ENCODE peak calls at places on chromosomes 7 and 10, in seven cellular contexts. One of them, this sample, is unnamed.

GRCh38 chr7:46178685-46179084 is 257.6 kb upstream of the IGFBP3 start:
- DNase-seq in HCT116: no peak
- DNase-seq in keratinocyte: no peak
- DNase-seq in GM23248: peak; percentile 84
- DNase-seq in PC-3: peak; percentile 27
- DNase-seq in HepG2: no peak
- DNase-seq in neural progenitor cell: no peak
- DNase-seq in this sample: peak; percentile 71

GRCh38 chr7:41436139-41436538 is 266.8 kb downstream of the INHBA start:
- DNase-seq in HCT116: no peak
- DNase-seq in keratinocyte: peak; percentile 62
- DNase-seq in GM23248: no peak
- DNase-seq in PC-3: peak; percentile 63
- DNase-seq in HepG2: no peak
- DNase-seq in neural progenitor cell: no peak
- DNase-seq in this sample: no peak

GRCh38 chr10:99630439-99630838 is 10.2 kb upstream of the SLC25A28 start:
- DNase-seq in HCT116: peak; percentile 26
- DNase-seq in keratinocyte: no peak
- DNase-seq in GM23248: peak; percentile 81
- DNase-seq in PC-3: peak; percentile 53
- DNase-seq in HepG2: peak; percentile 55
- DNase-seq in neural progenitor cell: peak; percentile 14
- DNase-seq in this sample: peak; percentile 42

GRCh38 chr7:127486654-127487053 is 94.1 kb upstream of the ZNF800 start:
- DNase-seq in HCT116: no peak
- DNase-seq in keratinocyte: no peak
- DNase-seq in GM23248: peak; percentile 18
- DNase-seq in PC-3: peak; percentile 54
- DNase-seq in HepG2: no peak
- DNase-seq in neural progenitor cell: peak; percentile 4
- DNase-seq in this sample: no peak

GRCh38 chr10:27485986-27486385 is 18.1 kb upstream of the RAB18 start:
- DNase-seq in HCT116: no peak
- DNase-seq in keratinocyte: no peak
- DNase-seq in GM23248: no peak
- DNase-seq in PC-3: no peak
- DNase-seq in HepG2: no peak
- DNase-seq in neural progenitor cell: no peak
- DNase-seq in this sample: no peak

GRCh38 chr10:5913736-5914135 is 23.7 kb downstream of the FBH1 start:
- DNase-seq in HCT116: no peak
- DNase-seq in keratinocyte: no peak
- DNase-seq in GM23248: no peak
- DNase-seq in PC-3: no peak
- DNase-seq in HepG2: no peak
- DNase-seq in neural progenitor cell: no peak
- DNase-seq in this sample: no peak

GRCh38 chr7:121938429-121938996 is 65.6 kb downstream of the PTPRZ1 start:
- DNase-seq in HCT116: no peak
- DNase-seq in keratinocyte: no peak
- DNase-seq in GM23248: no peak
- DNase-seq in PC-3: no peak
- DNase-seq in HepG2: no peak
- DNase-seq in neural progenitor cell: no peak
- DNase-seq in this sample: no peak

GRCh38 chr7:37352974-37353948 is 95.4 kb downstream of the ELMO1 start:
- DNase-seq in HCT116: peak; percentile 15
- DNase-seq in keratinocyte: no peak
- DNase-seq in GM23248: no peak
- DNase-seq in PC-3: peak; percentile 8
- DNase-seq in HepG2: no peak
- DNase-seq in neural progenitor cell: peak; percentile 31
- DNase-seq in this sample: no peak

GRCh38 chr7:99563650-99564049 is 5.2 kb downstream of the ZNF655 start:
- DNase-seq in HCT116: no peak
- DNase-seq in keratinocyte: no peak
- DNase-seq in GM23248: peak; percentile 90
- DNase-seq in PC-3: peak; percentile 73
- DNase-seq in HepG2: no peak
- DNase-seq in neural progenitor cell: no peak
- DNase-seq in this sample: peak; percentile 81

GRCh38 chr7:99561735-99562051 is 3.3 kb downstream of the ZNF655 start:
- DNase-seq in HCT116: no peak
- DNase-seq in keratinocyte: no peak
- DNase-seq in GM23248: no peak
- DNase-seq in PC-3: no peak
- DNase-seq in HepG2: no peak
- DNase-seq in neural progenitor cell: no peak
- DNase-seq in this sample: no peak

GRCh38 chr7:99560834-99561734 is 2.6 kb downstream of the ZNF655 start:
- DNase-seq in HCT116: no peak
- DNase-seq in keratinocyte: peak; percentile 72
- DNase-seq in GM23248: no peak
- DNase-seq in PC-3: no peak
- DNase-seq in HepG2: no peak
- DNase-seq in neural progenitor cell: no peak
- DNase-seq in this sample: no peak

GRCh38 chr7:99562114-99562784 is 3.8 kb downstream of the ZNF655 start:
- DNase-seq in HCT116: no peak
- DNase-seq in keratinocyte: no peak
- DNase-seq in GM23248: peak; percentile 15
- DNase-seq in PC-3: no peak
- DNase-seq in HepG2: no peak
- DNase-seq in neural progenitor cell: no peak
- DNase-seq in this sample: no peak

GRCh38 chr7:99562832-99563231 is 4.4 kb downstream of the ZNF655 start:
- DNase-seq in HCT116: peak; percentile 96
- DNase-seq in keratinocyte: peak; percentile 94
- DNase-seq in GM23248: peak; percentile 99
- DNase-seq in PC-3: peak; percentile 97
- DNase-seq in HepG2: peak; percentile 67
- DNase-seq in neural progenitor cell: no peak
- DNase-seq in this sample: peak; percentile 99
- H3K4me2 ChIP-seq in HCT116: peak overlapping the region; percentile 79
- H3K4me2 ChIP-seq in keratinocyte: peak overlapping the region; percentile 93
- H3K4me2 ChIP-seq in GM23248: peak overlapping the region; percentile 83
- H3K4me2 ChIP-seq in PC-3: peak overlapping the region; percentile 80
- H3K4me2 ChIP-seq in HepG2: no peak overlapping the region
- H3K4me2 ChIP-seq in neural progenitor cell: no peak overlapping the region
- H3K4me2 ChIP-seq in this sample: peak overlapping the region; percentile 80

DNA sequence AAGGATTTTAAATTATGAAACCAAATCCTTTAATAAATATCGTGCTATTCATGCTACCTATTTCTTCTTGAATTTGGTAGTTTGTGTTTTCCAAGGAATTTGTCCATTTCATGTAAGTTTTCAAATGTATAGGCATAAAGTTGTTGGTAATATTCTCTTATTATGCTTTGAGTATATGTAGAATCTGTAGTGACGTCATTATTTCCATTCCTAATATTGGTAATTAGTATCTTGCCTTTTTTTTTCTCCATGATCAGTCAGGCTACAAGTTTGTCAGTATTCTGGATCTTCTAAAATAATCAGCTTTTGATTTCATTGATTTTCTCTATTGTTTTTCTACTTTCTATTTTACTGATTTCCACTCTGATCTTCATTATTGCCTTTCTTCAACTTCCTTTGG is 156.6 kb upstream of the HDAC9 start:
- DNase-seq in HCT116: no peak
- DNase-seq in keratinocyte: no peak
- DNase-seq in GM23248: no peak
- DNase-seq in PC-3: no peak
- DNase-seq in HepG2: no peak
- DNase-seq in neural progenitor cell: no peak
- DNase-seq in this sample: no peak
- H3K27ac ChIP-seq in HCT116: no peak overlapping the region
- H3K27ac ChIP-seq in keratinocyte: no peak overlapping the region
- H3K27ac ChIP-seq in GM23248: no peak overlapping the region
- H3K27ac ChIP-seq in PC-3: no peak overlapping the region
- H3K27ac ChIP-seq in HepG2: no peak overlapping the region
- H3K27ac ChIP-seq in neural progenitor cell: no peak overlapping the region
- H3K27ac ChIP-seq in this sample: no peak overlapping the region

GRCh38 chr10:17023386-17024298 is 106.0 kb downstream of the CUBN start:
- DNase-seq in HCT116: peak; percentile 82
- DNase-seq in keratinocyte: peak; percentile 60
- DNase-seq in GM23248: peak; percentile 100
- DNase-seq in PC-3: peak; percentile 88
- DNase-seq in HepG2: peak; percentile 48
- DNase-seq in neural progenitor cell: peak; percentile 54
- DNase-seq in this sample: peak; percentile 99
- H3K9ac ChIP-seq in HCT116: peak overlapping the region; percentile 21
- H3K9ac ChIP-seq in keratinocyte: peak overlapping the region; percentile 20
- H3K9ac ChIP-seq in GM23248: peak overlapping the region; percentile 88
- H3K9ac ChIP-seq in PC-3: peak overlapping the region; percentile 68
- H3K9ac ChIP-seq in HepG2: no peak overlapping the region
- H3K9ac ChIP-seq in neural progenitor cell: no peak overlapping the region
- H3K9ac ChIP-seq in this sample: peak overlapping the region; percentile 82

DNA sequence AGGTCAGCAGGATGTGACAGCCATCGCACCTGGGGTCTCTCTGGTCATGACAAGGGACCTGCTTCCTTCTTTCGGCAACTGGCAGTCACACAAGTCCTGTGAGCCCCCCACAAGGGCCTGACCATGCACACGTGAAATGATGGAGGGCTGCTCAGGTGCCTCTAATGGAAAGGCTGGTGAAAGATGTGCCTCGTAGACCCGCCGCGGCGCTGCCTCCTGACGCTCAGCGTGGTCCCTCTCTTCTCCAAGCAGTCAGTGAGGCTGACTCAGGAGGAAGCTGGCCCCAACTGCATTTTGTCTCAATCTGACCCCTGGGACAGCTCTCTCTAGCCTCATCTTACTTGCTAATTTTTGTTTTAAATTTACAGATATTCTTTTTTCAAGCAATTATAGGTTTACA is 101.0 kb downstream of the MAD1L1 start:
- DNase-seq in HCT116: no peak
- DNase-seq in keratinocyte: no peak
- DNase-seq in GM23248: no peak
- DNase-seq in PC-3: no peak
- DNase-seq in HepG2: no peak
- DNase-seq in neural progenitor cell: no peak
- DNase-seq in this sample: no peak
- H3K4me2 ChIP-seq in HCT116: no peak overlapping the region
- H3K4me2 ChIP-seq in keratinocyte: no peak overlapping the region
- H3K4me2 ChIP-seq in GM23248: no peak overlapping the region
- H3K4me2 ChIP-seq in PC-3: no peak overlapping the region
- H3K4me2 ChIP-seq in HepG2: no peak overlapping the region
- H3K4me2 ChIP-seq in neural progenitor cell: no peak overlapping the region
- H3K4me2 ChIP-seq in this sample: no peak overlapping the region

DNA sequence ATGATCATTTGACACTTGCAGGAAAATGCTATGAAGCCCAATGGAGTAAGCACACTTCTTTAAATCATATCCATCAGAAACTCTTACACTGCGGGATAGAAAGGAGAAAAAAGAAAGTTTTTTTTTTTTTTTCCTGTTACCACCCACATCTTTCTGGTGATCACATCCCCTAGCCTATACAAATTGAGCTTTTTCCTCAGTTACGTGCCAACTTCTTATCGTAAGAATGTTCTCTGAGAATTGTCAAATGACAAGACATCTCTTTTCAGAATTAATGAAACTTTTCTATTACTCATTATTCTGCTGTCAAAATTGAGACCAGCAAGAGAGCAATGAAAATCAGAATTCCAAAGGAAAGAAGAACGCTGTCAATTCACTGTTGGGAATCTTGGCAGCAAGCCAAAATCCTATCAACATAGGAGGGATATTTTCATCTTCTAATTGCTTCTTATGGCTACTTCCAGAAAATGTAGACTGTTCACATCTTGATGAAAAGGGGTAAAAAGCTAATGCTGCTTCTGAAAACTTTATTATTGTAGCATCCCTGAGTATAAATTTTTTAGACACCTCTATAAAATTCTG is 179.4 kb downstream of the ADAM12 start:
- DNase-seq in HCT116: no peak
- DNase-seq in keratinocyte: no peak
- DNase-seq in GM23248: no peak
- DNase-seq in PC-3: no peak
- DNase-seq in HepG2: no peak
- DNase-seq in neural progenitor cell: no peak
- DNase-seq in this sample: peak; percentile 69
- H3K27ac ChIP-seq in HCT116: no peak overlapping the region
- H3K27ac ChIP-seq in keratinocyte: no peak overlapping the region
- H3K27ac ChIP-seq in GM23248: no peak overlapping the region
- H3K27ac ChIP-seq in PC-3: no peak overlapping the region
- H3K27ac ChIP-seq in HepG2: no peak overlapping the region
- H3K27ac ChIP-seq in neural progenitor cell: no peak overlapping the region
- H3K27ac ChIP-seq in this sample: peak overlapping the region; percentile 22

This sample was measured in astrocyte.